ENCODE peak calls at places on chromosome 1, in five cellular contexts. G, R, C, P and E are unnamed samples.

GRCh38 chr1:7826363-7826762 is 26.5 kb downstream of the UTS2 start:
- DNase-seq in P (no peak), C (no peak), G (no peak), R (no peak), E (no peak)

GRCh38 chr1:241706967-241707366 is 54.9 kb downstream of the WDR64 start:
- DNase-seq in R (no peak), G (no peak), P (no peak), C (no peak), E (no peak)

GRCh38 chr1:46522184-46522968 is 29.1 kb downstream of the KNCN start:
- DNase-seq in R (no peak), C (no peak), P (peak), G (no peak), E (no peak)

GRCh38 chr1:174215766-174216165 is 56.4 kb downstream of the RABGAP1L start:
- DNase-seq in G (no peak), R (no peak), P (no peak), C (no peak), E (no peak)

GRCh38 chr1:119885903-119886783 is 10.2 kb downstream of the ADAM30 start:
- DNase-seq in C (peak), G (peak), R (peak), P (no peak), E (peak)

GRCh38 chr1:205923663-205924435 is 19.4 kb downstream of the SLC26A9 start:
- DNase-seq in C (no peak), R (no peak), G (no peak), P (no peak), E (no peak)

GRCh38 chr1:235588916-235589515 is 60.6 kb downstream of the GNG4 start:
- DNase-seq in C (no peak), R (no peak), G (no peak), P (peak), E (no peak)

GRCh38 chr1:37793773-37794371 is at the start of gene MANEAL:
- DNase-seq in P (peak), G (peak), C (peak), R (peak), E (peak)

GRCh38 chr1:186155594-186155993 is 219.5 kb downstream of the TPR start:
- DNase-seq in P (no peak), C (peak), R (no peak), G (no peak), E (peak)

GRCh38 chr1:200934676-200935245 is 40.1 kb downstream of the INAVA start:
- DNase-seq in R (no peak), G (no peak), P (no peak), C (no peak), E (no peak)

GRCh38 chr1:218365600-218365999 is 20.5 kb downstream of the TGFB2 start:
- DNase-seq in P (no peak), G (no peak), C (no peak), R (no peak), E (no peak)

GRCh38 chr1:25617626-25618432 is 1.2 kb downstream of the MAN1C1 start:
- DNase-seq in C (no peak), P (no peak), R (peak), G (no peak), E (no peak)

GRCh38 chr1:88451856-88452255 is 232.2 kb upstream of the PKN2 start:
- DNase-seq in G (no peak), P (no peak), R (no peak), C (no peak), E (no peak)

GRCh38 chr1:5497471-5497870 is 494.8 kb downstream of the NPHP4 start:
- DNase-seq in R (no peak), P (no peak), C (no peak), G (no peak), E (no peak)

GRCh38 chr1:168110896-168111545 is 25.7 kb downstream of the GPR161 start:
- DNase-seq in C (no peak), G (no peak), R (no peak), P (no peak), E (no peak)

GRCh38 chr1:43766818-43767525 is 59.6 kb downstream of the ST3GAL3 start:
- DNase-seq in P (no peak), C (no peak), R (no peak), G (no peak), E (no peak)

GRCh38 chr1:160579216-160579701 is at the start of gene CD84:
- DNase-seq in P (no peak), R (no peak), C (no peak), G (no peak), E (no peak)

GRCh38 chr1:118363396-118363795 is 178.4 kb upstream of the SPAG17 start:
- DNase-seq in P (no peak), R (no peak), G (no peak), C (no peak), E (no peak)

GRCh38 chr1:203996126-203996525 is 76.8 kb upstream of the SOX13 start:
- DNase-seq in R (peak), G (no peak), P (peak), C (no peak), E (no peak)

GRCh38 chr1:232986000-232986922 is 35.9 kb downstream of the NTPCR start:
- DNase-seq in P (no peak), R (no peak), C (no peak), G (no peak), E (no peak)

GRCh38 chr1:47182681-47183235 is 7.1 kb downstream of the PDZK1IP1 start:
- DNase-seq in P (no peak), C (no peak), G (no peak), R (no peak), E (no peak)

GRCh38 chr1:18886003-18886335 is 16.4 kb downstream of the ALDH4A1 start:
- DNase-seq in P (no peak), G (no peak), C (no peak), R (no peak), E (no peak)

GRCh38 chr1:173527151-173527826 is 50.2 kb downstream of the PRDX6 start:
- DNase-seq in G (peak), P (no peak), C (no peak), R (no peak), E (no peak)

GRCh38 chr1:37723072-37723389 is 30.7 kb downstream of the CDCA8 start:
- DNase-seq in P (no peak), R (no peak), C (no peak), G (no peak), E (no peak)

GRCh38 chr1:112706505-112707216 is at the start of gene RHOC:
- DNase-seq in C (no peak), G (peak), R (peak), P (no peak), E (no peak)

GRCh38 chr1:200180821-200181220 is 153.3 kb downstream of the NR5A2 start:
- DNase-seq in G (no peak), C (no peak), P (no peak), R (no peak), E (no peak)

GRCh38 chr1:83741348-83741747 is 257.6 kb downstream of the TTLL7 start:
- DNase-seq in R (peak), G (no peak), C (no peak), P (no peak), E (no peak)